ENCODE peak calls at places on chromosomes 2 and 18, in six cellular contexts. S is A549, I is left lung, T is PC-3, B is AG09309, L is fibroblast of villous mesenchyme. H is an unnamed sample.

GRCh38 chr2:23312996-23313606 is 71.9 kb upstream of the KLHL29 start:
- DNase-seq in S (peak), I (no peak), T (peak), B (no peak), L (no peak), H (peak)

GRCh38 chr18:8662574-8663255 is 42.6 kb upstream of the MTCL1 start:
- DNase-seq in S (no peak), I (no peak), T (no peak), B (no peak), L (no peak), H (no peak)

GRCh38 chr2:71306762-71307161 is 24.8 kb upstream of the ZNF638 start:
- DNase-seq in S (no peak), I (no peak), T (peak), B (peak), L (peak), H (peak)

GRCh38 chr2:136359121-136359965 is 241.4 kb upstream of the CXCR4 start:
- DNase-seq in S (no peak), I (no peak), T (no peak), B (no peak), L (no peak), H (no peak)

GRCh38 chr2:60629801-60630385 is 76.4 kb upstream of the BCL11A start:
- DNase-seq in S (no peak), I (no peak), T (no peak), B (no peak), L (no peak), H (no peak)

GRCh38 chr2:25078171-25079049 is 36.5 kb downstream of the EFR3B start:
- DNase-seq in S (peak), I (no peak), T (peak), B (peak), L (peak), H (peak)

GRCh38 chr2:154457291-154457690 is 241.2 kb upstream of the KCNJ3 start:
- DNase-seq in S (no peak), I (no peak), T (no peak), B (no peak), L (no peak), H (no peak)

GRCh38 chr2:167212054-167212648 is 323.9 kb downstream of the XIRP2 start:
- DNase-seq in S (peak), I (no peak), T (peak), B (no peak), L (peak), H (peak)

GRCh38 chr18:26460449-26461091 is 87.8 kb downstream of the KCTD1 start:
- DNase-seq in S (peak), I (peak), T (no peak), B (no peak), L (no peak), H (no peak)

GRCh38 chr2:239765911-239766310 is 259.2 kb downstream of the NDUFA10 start:
- DNase-seq in S (no peak), I (no peak), T (no peak), B (no peak), L (no peak), H (no peak)

GRCh38 chr2:39433586-39434195 is 3.4 kb downstream of the MAP4K3 start:
- DNase-seq in S (no peak), I (no peak), T (peak), B (no peak), L (peak), H (peak)

GRCh38 chr18:774811-775210 is 37.2 kb downstream of the YES1 start:
- DNase-seq in S (no peak), I (no peak), T (no peak), B (no peak), L (no peak), H (no peak)

GRCh38 chr18:22822024-22822423 is 111.1 kb upstream of the RBBP8 start:
- DNase-seq in S (no peak), I (no peak), T (peak), B (no peak), L (no peak), H (peak)

GRCh38 chr2:203534486-203535077 is 519 bp downstream of the RAPH1 start:
- DNase-seq in S (peak), I (peak), T (peak), B (no peak), L (peak), H (no peak)

GRCh38 chr2:88692187-88692586 is 714 bp downstream of the RPIA start:
- DNase-seq in S (peak), I (peak), T (peak), B (no peak), L (peak), H (peak)

GRCh38 chr18:64318547-64318946 is 169.7 kb upstream of the LINC00305 start:
- DNase-seq in S (no peak), I (no peak), T (no peak), B (no peak), L (no peak), H (no peak)

GRCh38 chr18:46756172-46756558 is 688 bp downstream of the ST8SIA5 start:
- DNase-seq in S (no peak), I (no peak), T (no peak), B (no peak), L (no peak), H (no peak)
- H3K4me3 ChIP-seq in S (no peak), I (no peak), T (no peak), B (no peak), L (no peak), H (no peak)

GRCh38 chr2:206127656-206128055 is 31.6 kb downstream of the NDUFS1 start:
- DNase-seq in S (peak), I (no peak), T (peak), B (no peak), L (no peak), H (no peak)
- TF ChIP-seq CTCF in S (peak), I (no peak), T (peak), B (no peak), L (no peak), H (no peak)

GRCh38 chr2:63056309-63057065 is 5.9 kb downstream of the OTX1 start:
- DNase-seq in S (no peak), I (no peak), T (no peak), B (no peak), L (no peak), H (peak)
- H3K4me3 ChIP-seq in S (no peak), I (no peak), T (no peak), B (no peak), L (no peak), H (no peak)

GRCh38 chr18:40159141-40160017 is 1795.7 kb upstream of the PIK3C3 start:
- DNase-seq in S (peak), I (no peak), T (peak), B (no peak), L (peak), H (peak)
- TF ChIP-seq CTCF in S (peak), I (no peak), T (peak), B (peak), L (peak), H (peak)

DNA sequence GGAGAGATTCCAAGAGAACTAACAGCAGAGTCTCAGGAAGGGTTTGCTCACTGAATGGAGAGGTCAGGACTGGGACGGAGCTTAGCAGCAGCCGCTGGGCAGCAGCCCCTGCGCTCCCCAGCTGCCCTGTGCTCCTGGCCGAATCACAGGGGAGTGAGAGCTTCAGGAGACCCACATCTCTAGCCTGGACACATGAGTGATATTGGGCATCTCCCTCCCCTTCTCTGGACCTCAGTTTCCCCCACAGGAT is 511 bp downstream of the MATN3 start:
- DNase-seq in S (no peak), I (no peak), T (no peak), B (no peak), L (no peak), H (no peak)
- H3K4me3 ChIP-seq in S (peak), I (peak), T (peak), B (peak), L (peak), H (peak)

H was measured in fibroblast of mammary gland.